ENCODE peak calls at places on chromosomes 4 and X, in five cellular contexts. U is K562, A is H1, V is HepG2, T is GM12878. L is an unnamed sample.
A peak's percentile ranks its signal among the peaks of the same experiment; 100 is the strongest.

GRCh38 chr4:23946307-23946706 is 56.5 kb upstream of the PPARGC1A start:
- DNase-seq in U (no peak), A (no peak), V (no peak), T (no peak), L (no peak)

GRCh38 chr4:102869569-102870227 is 906 bp downstream of the CISD2 start:
- DNase-seq in U (peak; percentile 67), A (no peak), V (no peak), T (no peak), L (no peak)

GRCh38 chr4:88352062-88352461 is 26.6 kb upstream of the HERC6 start:
- DNase-seq in U (no peak), A (no peak), V (no peak), T (no peak), L (no peak)

GRCh38 chrX:7996851-7997250 is 69.6 kb upstream of the PNPLA4 start:
- DNase-seq in U (no peak), A (no peak), V (no peak), T (no peak), L (no peak)

GRCh38 chr4:94329933-94330332 is 12.7 kb downstream of the HPGDS start:
- DNase-seq in U (no peak), A (no peak), V (no peak), T (no peak), L (no peak)

GRCh38 chr4:3527914-3528876 is 4.0 kb downstream of the LRPAP1 start:
- DNase-seq in U (no peak), A (no peak), V (no peak), T (no peak), L (no peak)

GRCh38 chrX:47574096-47574553 is 8.1 kb upstream of the TIMP1 start:
- DNase-seq in U (no peak), A (no peak), V (no peak), T (no peak), L (no peak)

GRCh38 chr4:147780137-147780777 is 48.4 kb downstream of the ARHGAP10 start:
- DNase-seq in U (no peak), A (no peak), V (no peak), T (peak; percentile 86), L (no peak)

GRCh38 chrX:36334508-36335015 is 415.0 kb downstream of the CFAP47 start:
- DNase-seq in U (no peak), A (no peak), V (no peak), T (no peak), L (no peak)

GRCh38 chrX:18725316-18725943 is 18.0 kb downstream of the PPEF1 start:
- DNase-seq in U (no peak), A (no peak), V (no peak), T (no peak), L (no peak)

DNA sequence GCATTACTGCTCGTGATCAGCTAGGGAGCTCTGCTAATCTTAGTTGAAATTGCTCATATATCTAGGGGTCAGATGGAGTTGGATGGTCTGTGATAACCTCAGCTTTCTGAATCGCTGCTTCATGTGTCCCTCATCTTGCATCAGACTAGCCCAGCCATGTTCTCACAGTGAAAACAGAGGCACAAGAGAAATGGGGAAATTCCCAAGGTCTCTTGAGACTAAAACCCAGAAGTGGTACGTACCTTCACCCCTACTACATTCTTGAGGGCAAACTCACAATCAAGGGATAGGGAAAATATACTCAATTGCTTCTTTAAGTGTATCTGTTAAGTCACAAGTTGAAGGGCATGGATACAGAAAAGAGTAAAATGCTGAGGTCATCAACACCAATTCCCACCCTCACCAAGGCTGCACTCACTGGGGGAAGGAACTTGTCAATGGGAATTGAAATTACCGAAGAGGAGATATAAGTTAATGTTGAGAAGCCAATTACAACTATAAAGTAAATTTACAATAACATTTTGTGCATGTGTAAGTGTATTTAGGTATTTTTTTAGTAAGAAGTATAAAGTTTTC is 255.0 kb upstream of the KCNIP4 start:
- DNase-seq in U (no peak), A (no peak), V (no peak), T (no peak), L (no peak)
- TF ChIP-seq TAF1 in U (no peak), A (no peak), V (no peak), T (no peak), L (no peak)

GRCh38 chr4:6769984-6770420 is 12.5 kb upstream of the KIAA0232 start:
- DNase-seq in U (no peak), A (no peak), V (no peak), T (no peak), L (no peak)

GRCh38 chr4:6772223-6772928 is 10.2 kb upstream of the KIAA0232 start:
- DNase-seq in U (no peak), A (no peak), V (no peak), T (no peak), L (no peak)

GRCh38 chr4:6770581-6771228 is 11.8 kb upstream of the KIAA0232 start:
- DNase-seq in U (no peak), A (no peak), V (no peak), T (no peak), L (no peak)

GRCh38 chr4:6773106-6773505 is 9.4 kb upstream of the KIAA0232 start:
- DNase-seq in U (no peak), A (no peak), V (no peak), T (no peak), L (no peak)

DNA sequence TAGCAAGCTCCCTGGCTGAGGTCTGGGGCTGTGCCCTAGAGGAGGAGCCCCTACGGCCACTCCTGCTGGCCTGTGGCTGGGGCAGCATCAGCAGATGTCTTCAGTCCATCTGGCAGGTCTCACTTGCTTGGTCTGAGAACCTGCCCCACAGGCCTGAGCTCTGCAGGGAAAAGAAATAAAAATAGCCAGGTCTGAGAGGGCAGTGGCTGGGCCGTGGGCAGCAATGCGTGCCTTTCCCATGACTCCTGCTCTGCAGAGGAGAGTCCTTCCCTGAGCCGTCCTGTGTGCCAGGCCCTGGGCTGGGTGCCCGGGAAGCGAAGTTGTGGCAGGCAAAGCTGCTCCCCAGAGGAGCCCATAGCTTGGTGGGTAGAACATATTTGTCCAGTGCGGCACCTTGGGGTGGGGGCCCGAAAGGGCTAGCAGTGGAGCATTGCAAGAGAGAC is 11.3 kb upstream of the KIAA0232 start:
- DNase-seq in U (no peak), A (no peak), V (no peak), T (no peak), L (no peak)
- TF ChIP-seq GABPA in U (no peak), A (no peak), V (no peak), T (no peak), L (no peak)

GRCh38 chrX:30654989-30655607 is 1.9 kb downstream of the GK start:
- DNase-seq in U (no peak), A (no peak), V (no peak), T (no peak), L (no peak)

GRCh38 chrX:30663317-30663716 is 10.1 kb downstream of the GK start:
- DNase-seq in U (no peak), A (no peak), V (no peak), T (no peak), L (no peak)

GRCh38 chrX:30657542-30658238 is 4.5 kb downstream of the GK start:
- DNase-seq in U (no peak), A (no peak), V (no peak), T (no peak), L (no peak)

GRCh38 chrX:30661228-30661627 is 8.0 kb downstream of the GK start:
- DNase-seq in U (no peak), A (no peak), V (no peak), T (no peak), L (no peak)

GRCh38 chrX:30659421-30659820 is 6.2 kb downstream of the GK start:
- DNase-seq in U (peak; percentile 29), A (no peak), V (no peak), T (no peak), L (no peak)
- TF ChIP-seq TAF1 in U (no peak), A (no peak), V (no peak), T (no peak), L (no peak)

DNA sequence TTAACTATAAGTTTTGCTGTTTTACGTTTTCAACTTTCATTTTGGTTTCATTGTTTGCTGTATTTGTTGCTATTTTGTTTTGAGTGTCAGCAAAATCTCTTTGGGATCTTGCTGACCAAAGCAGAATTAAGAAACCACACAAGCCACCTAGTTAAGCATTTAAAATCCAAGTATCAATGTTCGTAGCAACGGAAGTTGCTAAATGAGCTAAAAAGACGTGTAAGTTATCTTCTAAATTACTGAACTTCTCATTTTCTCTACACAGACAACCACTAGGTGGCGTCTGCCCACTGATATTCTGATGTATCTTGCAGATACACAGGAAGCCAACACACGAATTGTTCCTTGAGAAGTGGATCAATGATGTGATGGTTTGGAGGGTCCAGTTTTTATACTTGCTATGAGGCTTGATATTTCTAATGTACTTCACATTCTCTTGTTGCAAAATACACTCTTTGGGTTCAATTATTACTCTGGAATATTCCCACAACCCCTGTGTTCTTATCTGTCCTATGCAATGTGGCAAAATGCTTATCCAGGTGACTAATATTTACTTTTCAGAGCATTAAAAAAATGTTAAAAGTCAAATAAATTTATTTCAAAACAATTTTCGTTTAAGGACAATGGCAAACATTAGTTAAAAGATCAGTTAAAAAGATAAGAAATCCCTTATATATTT is 250.5 kb downstream of the TECRL start:
- DNase-seq in U (peak; percentile 30), A (no peak), V (peak; percentile 59), T (peak; percentile 19), L (peak; percentile 28)
- TF ChIP-seq GABPA in U (no peak), A (no peak), V (no peak), T (no peak), L (no peak)

GRCh38 chrX:148771440-148771839 is 271.0 kb downstream of the AFF2 start:
- DNase-seq in U (no peak), A (no peak), V (no peak), T (no peak), L (no peak)
- TF ChIP-seq TAF1 in U (no peak), A (no peak), V (no peak), T (no peak), L (no peak)

DNA sequence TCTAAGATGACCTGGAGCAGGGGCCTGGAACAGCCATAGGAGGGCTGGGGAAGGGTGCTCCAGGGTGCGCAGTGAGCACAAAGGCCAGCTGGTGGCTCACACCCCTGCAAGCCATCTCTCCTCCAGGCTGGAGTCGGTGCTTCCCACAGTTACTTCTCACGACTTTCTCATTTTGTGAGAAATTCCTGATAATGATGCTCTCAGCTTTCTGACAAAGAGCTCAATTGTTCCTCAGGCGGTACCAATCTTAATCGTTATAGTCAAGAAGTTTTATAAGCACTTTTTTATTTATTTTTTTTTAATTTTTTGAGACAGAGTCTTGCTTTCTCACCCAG is 11.7 kb upstream of the WFS1 start:
- DNase-seq in U (no peak), A (no peak), V (no peak), T (no peak), L (no peak)
- TF ChIP-seq GABPA in U (no peak), A (no peak), V (no peak), T (no peak), L (no peak)

DNA sequence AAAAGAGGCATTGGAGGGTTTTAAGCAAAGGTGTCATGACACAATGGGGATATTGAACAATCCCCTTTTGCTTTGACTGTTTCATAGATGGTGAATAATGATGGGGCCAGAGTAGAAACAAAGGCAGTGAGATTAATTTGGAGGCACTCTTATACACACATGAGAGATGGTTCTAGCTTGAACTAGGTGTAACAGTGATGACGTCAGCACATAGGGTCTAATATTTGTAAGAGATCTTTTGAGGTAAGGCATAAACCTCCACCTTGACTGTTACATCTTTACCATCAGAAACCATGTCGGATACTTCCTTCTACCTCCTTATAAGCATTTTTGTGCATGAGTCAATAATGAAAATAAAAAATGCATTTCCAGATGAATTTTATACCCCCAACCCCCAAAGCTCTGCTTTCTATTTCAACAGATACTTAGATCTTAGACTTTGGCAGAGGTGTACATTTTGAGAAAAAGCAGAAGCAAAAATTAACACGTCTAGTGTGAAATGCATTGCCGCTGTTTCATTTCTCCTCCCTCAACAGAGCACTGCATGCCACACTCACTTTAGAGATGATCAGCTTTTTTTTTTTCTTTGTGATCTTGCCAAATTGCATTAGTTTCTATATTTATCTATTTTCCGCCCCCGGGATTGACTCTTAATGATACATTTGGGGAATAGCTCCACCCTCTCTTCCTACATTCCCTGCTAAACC is 87.2 kb downstream of the HS3ST1 start:
- DNase-seq in U (no peak), A (no peak), V (no peak), T (no peak), L (no peak)
- TF ChIP-seq TAF1 in U (no peak), A (no peak), V (no peak), T (no peak), L (no peak)

L was measured in SK-N-SH.